ENCODE peak calls at places on chromosome 19, in six cellular contexts. K is heart left ventricle, Y is DND-41, C is ascending aorta, N is psoas muscle, G is cardiac muscle cell. Q is an unnamed sample. For H3K9me3, the result is how much of the 10 kb centered on the place peaks cover.

GRCh38 chr19:38952395-38953165 is 21.8 kb downstream of the MRPS12 start:
- DNase-seq in C (no peak), N (no peak), Y (peak), K (no peak), G (peak), Q (no peak)

GRCh38 chr19:53813996-53814395 is 10.1 kb downstream of the NLRP12 start:
- DNase-seq in C (no peak), N (no peak), G (no peak), K (no peak), Y (no peak), Q (no peak)

GRCh38 chr19:38224014-38224862 is at the start of gene DPF1:
- DNase-seq in C (no peak), Y (peak), G (peak), N (no peak), K (peak), Q (peak)

GRCh38 chr19:17889609-17890214 is 18.0 kb downstream of the SLC5A5 start:
- DNase-seq in C (no peak), Y (peak), G (peak), N (no peak), K (no peak), Q (no peak)

GRCh38 chr19:49071860-49072547 is 495 bp downstream of the KCNA7 start:
- DNase-seq in K (no peak), C (no peak), G (peak), Y (no peak), N (peak), Q (no peak)

GRCh38 chr19:45477713-45478453 is 10.1 kb downstream of the FOSB start:
- DNase-seq in N (no peak), C (no peak), Y (peak), K (no peak), G (no peak), Q (no peak)

GRCh38 chr19:720691-721160 is 12.0 kb downstream of the PALM start:
- DNase-seq in C (no peak), Y (no peak), K (no peak), G (no peak), N (no peak), Q (no peak)

GRCh38 chr19:14440049-14440448 is 6.9 kb downstream of the PKN1 start:
- DNase-seq in G (no peak), N (peak), K (peak), C (peak), Y (peak), Q (peak)

DNA sequence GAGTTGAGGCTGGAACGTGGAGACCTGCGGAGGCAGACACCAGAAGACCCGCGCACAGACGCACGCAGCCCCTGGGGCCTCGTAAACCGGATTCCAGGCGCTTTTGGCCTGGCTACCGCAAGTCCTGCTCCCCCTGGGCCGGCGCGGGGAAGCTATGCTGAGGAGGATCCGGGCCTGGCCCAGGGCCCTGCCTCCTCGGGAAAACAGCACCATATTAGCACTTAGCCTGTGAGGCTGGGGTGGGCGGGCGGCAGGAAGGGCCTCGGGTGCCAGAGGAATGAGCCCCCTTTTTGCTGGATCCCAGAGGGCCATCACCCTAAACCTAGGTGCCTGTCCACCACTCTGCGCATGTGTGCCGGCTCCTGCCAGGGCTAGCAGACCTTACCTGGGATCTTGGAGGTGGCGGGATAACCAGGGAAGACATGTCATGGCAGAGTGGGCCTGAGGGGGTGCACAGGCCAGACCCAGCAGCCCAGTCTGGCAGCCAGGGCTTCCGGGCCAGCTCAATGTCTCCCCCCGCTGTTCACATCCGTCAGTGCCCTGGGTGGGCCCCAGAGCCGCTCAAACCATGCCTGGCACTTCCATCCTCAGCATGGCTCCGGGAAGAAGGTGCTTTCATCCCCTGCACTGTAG is 7.3 kb downstream of the ELOF1 start:
- DNase-seq in K (no peak), N (no peak), Y (peak), C (no peak), G (peak), Q (no peak)
- TF ChIP-seq CTCF in K (peak), N (peak), Y (peak), C (peak), G (peak), Q (peak)

GRCh38 chr19:52415711-52416110 is 13.2 kb upstream of the ZNF534 start:
- DNase-seq in K (no peak), G (no peak), C (no peak), Y (no peak), N (no peak), Q (no peak)

GRCh38 chr19:52410276-52410675 is 12.6 kb downstream of the ZNF528 start:
- DNase-seq in G (no peak), K (no peak), Y (no peak), C (no peak), N (no peak), Q (no peak)
- H3K9me3 ChIP-seq in G (under half), K (under half), Y (under half), C (half or more), N (half or more), Q (half or more)

DNA sequence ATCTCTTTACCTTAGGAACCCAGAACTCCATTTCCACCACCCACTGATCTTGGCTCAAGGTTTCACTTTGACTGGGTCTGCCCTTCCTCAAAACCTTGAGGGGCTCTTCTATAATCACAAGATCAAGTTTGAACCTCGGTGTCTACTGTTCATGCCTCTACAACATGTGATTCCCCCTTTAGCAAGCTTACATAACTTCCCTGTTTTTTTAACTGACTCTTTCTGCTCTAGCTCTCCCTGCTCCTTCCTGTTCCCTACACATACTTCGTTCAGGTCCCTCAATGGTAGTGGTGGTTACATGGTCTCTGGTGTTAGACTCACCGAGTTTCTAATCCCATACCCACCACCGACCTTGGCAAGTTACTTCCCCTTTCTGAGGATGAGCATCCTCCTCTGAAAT is 26.7 kb downstream of the CEACAM8 start:
- DNase-seq in K (no peak), Y (no peak), C (no peak), N (no peak), G (no peak), Q (no peak)
- TF ChIP-seq CTCF in K (no peak), Y (no peak), C (no peak), N (no peak), G (no peak), Q (no peak)

GRCh38 chr19:40314646-40315045 is 29.5 kb upstream of the AKT2 start:
- DNase-seq in C (no peak), K (no peak), G (no peak), Y (no peak), N (no peak), Q (no peak)

GRCh38 chr19:40313229-40313983 is 28.3 kb upstream of the AKT2 start:
- DNase-seq in G (no peak), K (no peak), C (no peak), Y (no peak), N (no peak), Q (no peak)

GRCh38 chr19:40317338-40317737 is 30.9 kb downstream of the C19orf47 start:
- DNase-seq in G (no peak), K (no peak), N (no peak), Y (no peak), C (no peak), Q (no peak)

GRCh38 chr19:40312533-40312932 is 27.4 kb upstream of the AKT2 start:
- DNase-seq in Y (no peak), G (no peak), K (no peak), N (no peak), C (no peak), Q (no peak)

DNA sequence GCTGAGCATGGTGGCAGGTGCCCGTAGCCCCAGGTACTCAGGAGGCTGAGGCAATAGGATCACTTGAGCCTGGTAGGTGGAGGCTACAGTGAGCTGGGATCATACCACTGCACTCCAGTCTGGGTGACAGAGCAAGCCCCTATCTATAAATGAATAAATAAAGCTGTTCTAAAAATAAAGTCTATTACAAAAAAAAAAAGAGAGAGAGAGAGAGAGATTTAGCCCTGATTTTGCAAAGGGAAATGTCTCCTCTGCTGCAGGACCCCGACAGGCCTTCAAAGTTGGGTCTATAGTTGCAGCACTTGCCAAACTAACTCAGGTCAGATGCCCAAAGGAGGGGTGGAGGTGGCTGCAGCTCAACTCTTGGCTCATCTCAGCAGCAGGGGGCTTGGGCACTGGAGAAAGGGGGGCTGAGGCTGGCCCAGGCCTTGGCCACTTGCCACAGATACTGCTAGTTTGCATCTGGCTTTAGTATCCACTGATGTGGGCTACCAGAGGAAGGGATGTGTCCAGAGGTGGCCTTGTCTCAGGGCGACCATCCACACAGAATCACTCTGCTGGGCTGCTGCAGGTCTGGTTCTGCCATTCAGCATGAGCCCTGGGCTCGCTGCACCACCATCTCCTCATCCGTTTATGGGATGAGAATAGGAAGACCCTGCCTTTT is 30.8 kb upstream of the AKT2 start:
- DNase-seq in Y (no peak), K (no peak), G (no peak), N (no peak), C (no peak), Q (no peak)
- H3K9me3 ChIP-seq in Y (under half), K (under half), G (under half), N (under half), C (under half), Q (under half)

GRCh38 chr19:32256341-32256975 is 89.0 kb upstream of the ZNF507 start:
- DNase-seq in C (no peak), N (no peak), K (no peak), Y (no peak), G (no peak), Q (no peak)

GRCh38 chr19:32254128-32254527 is 91.3 kb upstream of the ZNF507 start:
- DNase-seq in G (no peak), Y (no peak), K (no peak), C (no peak), N (no peak), Q (no peak)

GRCh38 chr19:32257326-32258073 is 87.9 kb upstream of the ZNF507 start:
- DNase-seq in Y (no peak), K (no peak), G (no peak), C (no peak), N (no peak), Q (no peak)

GRCh38 chr19:32253683-32254020 is 91.8 kb upstream of the ZNF507 start:
- DNase-seq in N (no peak), Y (no peak), K (no peak), G (no peak), C (no peak), Q (no peak)

DNA sequence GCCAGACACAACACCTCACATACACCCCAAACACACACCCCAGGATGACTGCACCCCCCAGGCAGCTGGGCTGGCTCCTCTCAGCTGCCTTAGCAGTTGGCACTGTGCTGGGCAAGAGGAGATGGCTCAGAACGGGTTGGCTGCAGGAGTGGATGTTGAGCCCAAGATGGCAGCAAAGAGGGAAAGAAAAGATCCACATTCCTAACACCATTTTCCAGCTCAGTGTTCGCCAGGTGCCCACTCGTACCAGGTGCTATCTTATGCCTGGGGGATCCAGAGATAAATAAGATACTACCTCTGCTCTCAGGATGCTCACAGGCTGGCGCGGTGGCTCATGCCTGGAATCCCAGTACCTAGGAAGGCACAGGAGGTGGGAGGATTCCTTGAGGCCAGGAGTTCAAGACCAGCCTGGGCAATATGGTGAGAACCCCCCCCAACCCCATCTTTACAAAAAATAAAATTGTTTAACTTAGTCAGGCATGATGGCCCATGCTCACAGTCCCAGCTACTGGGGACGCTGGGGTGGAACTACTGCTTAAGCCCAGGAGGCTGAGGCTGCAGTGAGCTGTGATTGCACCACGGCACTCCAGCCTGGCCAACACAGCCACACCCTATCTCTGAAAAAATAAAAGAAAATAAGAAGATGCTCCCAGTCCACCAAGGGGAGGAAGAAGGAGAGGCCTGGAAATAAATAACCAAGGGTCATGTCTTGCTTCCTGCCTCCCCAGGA is 89.7 kb upstream of the ZNF507 start:
- DNase-seq in C (no peak), K (no peak), Y (no peak), N (no peak), G (no peak), Q (no peak)
- TF ChIP-seq CTCF in C (no peak), K (no peak), Y (no peak), N (no peak), G (no peak), Q (no peak)

Q was measured in left ventricle myocardium inferior.